ENCODE peak calls at places on chromosomes 16 and 17, in five cellular contexts. E, S, D, X and Y are unnamed samples.

GRCh38 chr16:27364493-27365141 is 37.4 kb upstream of the IL21R start:
- DNase-seq in E (no peak), D (no peak), X (peak; percentile 53), S (no peak), Y (peak; percentile 78)

GRCh38 chr17:67469208-67469980 is 92.3 kb downstream of the PITPNC1 start:
- DNase-seq in E (no peak), S (no peak), X (peak; percentile 80), D (no peak), Y (no peak)

GRCh38 chr17:73025041-73025440 is 67.4 kb downstream of the SLC39A11 start:
- DNase-seq in X (no peak), D (no peak), E (no peak), S (no peak), Y (no peak)

GRCh38 chr16:74743668-74744299 is 30.8 kb downstream of the FA2H start:
- DNase-seq in D (peak; percentile 42), S (no peak), X (no peak), E (no peak), Y (peak; percentile 98)

GRCh38 chr17:40547785-40548478 is 17.3 kb downstream of the CCR7 start:
- DNase-seq in E (no peak), D (no peak), S (no peak), X (no peak), Y (no peak)

GRCh38 chr16:57859331-57859730 is 57.0 kb upstream of the KIFC3 start:
- DNase-seq in E (no peak), D (no peak), S (no peak), X (peak; percentile 11), Y (peak; percentile 49)

GRCh38 chr17:36608794-36609497 is 7.6 kb downstream of the MRM1 start:
- DNase-seq in X (no peak), D (no peak), E (no peak), S (peak; percentile 40), Y (peak; percentile 66)

GRCh38 chr17:3036800-3037199 is 26.6 kb downstream of the OR1D5 start:
- DNase-seq in E (no peak), D (no peak), S (no peak), X (no peak), Y (no peak)

GRCh38 chr17:55161935-55162555 is 102.7 kb upstream of the HLF start:
- DNase-seq in E (peak; percentile 44), S (no peak), D (no peak), X (no peak), Y (no peak)

GRCh38 chr16:46573008-46573833 is 48.0 kb downstream of the SHCBP1 start:
- DNase-seq in E (no peak), X (peak; percentile 12), S (no peak), D (no peak), Y (no peak)

GRCh38 chr17:60153606-60154355 is 4.0 kb downstream of the CA4 start:
- DNase-seq in E (no peak), D (no peak), S (no peak), X (no peak), Y (no peak)

GRCh38 chr16:80084614-80085013 is 456.2 kb upstream of the DYNLRB2 start:
- DNase-seq in D (no peak), E (no peak), S (no peak), X (peak; percentile 13), Y (peak; percentile 21)

GRCh38 chr16:87780385-87780989 is 14.7 kb upstream of the KLHDC4 start:
- DNase-seq in E (no peak), X (peak; percentile 77), D (no peak), S (no peak), Y (no peak)

GRCh38 chr17:17535957-17536356 is 39.8 kb upstream of the RASD1 start:
- DNase-seq in E (peak; percentile 41), S (no peak), D (no peak), X (no peak), Y (no peak)

DNA sequence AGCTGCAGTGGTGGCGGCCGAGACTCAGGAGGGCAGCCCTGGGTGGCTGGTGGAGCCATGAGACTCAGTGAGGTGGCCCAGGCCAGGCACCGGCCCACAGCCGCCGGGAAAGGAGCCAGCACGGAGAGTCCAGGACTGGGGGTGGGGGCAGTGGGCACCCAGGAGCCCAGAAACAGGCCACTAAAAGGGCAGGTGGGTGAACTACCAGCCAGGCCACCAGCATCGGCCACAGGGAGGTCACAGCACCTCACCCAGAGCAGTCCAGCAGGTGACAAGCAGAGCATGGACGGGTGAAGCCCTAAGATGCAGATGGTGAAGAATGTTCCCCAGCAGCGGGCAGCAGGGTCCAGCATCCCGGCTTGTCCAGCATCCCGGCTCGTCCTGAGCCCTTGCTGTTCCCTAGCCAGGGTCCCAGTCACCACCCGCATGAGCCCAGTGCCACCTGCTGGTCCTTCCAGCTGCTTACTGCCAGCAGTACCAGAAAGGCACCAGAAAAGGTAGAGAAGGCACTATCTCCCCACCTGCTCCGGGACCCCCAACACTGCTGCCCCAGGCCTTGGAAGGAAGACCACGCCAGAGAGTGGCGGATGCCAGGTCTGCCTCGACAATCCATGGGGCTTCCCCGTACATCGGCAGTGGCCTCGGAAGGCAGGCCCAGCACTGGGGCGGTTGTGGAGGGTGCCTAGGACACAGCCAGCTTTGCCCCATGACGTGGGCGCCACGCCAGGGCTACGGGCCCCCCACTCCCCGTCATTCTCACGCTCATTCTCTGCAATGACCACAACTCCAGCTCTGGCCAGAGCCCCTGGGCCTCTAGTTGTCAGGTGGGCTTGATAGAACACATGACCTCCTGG is 1.6 kb downstream of the CENPX start:
- DNase-seq in X (peak; percentile 84), D (peak; percentile 62), E (no peak), S (no peak), Y (peak; percentile 84)
- TF ChIP-seq CTCF in X (peak; percentile 75), D (peak; percentile 94), E (peak; percentile 76), S (peak; percentile 55), Y (peak; percentile 81)

GRCh38 chr16:6020162-6020980 is 922.8 kb upstream of the EEF2KMT start:
- DNase-seq in S (no peak), E (no peak), X (no peak), D (no peak), Y (no peak)

GRCh38 chr16:6018848-6019489 is 921.4 kb upstream of the EEF2KMT start:
- DNase-seq in S (peak; percentile 13), E (no peak), D (no peak), X (no peak), Y (no peak)

GRCh38 chr16:6019490-6019991 is 921.9 kb upstream of the EEF2KMT start:
- DNase-seq in E (no peak), X (no peak), S (peak; percentile 14), D (no peak), Y (no peak)

GRCh38 chr16:6012716-6013115 is 915.1 kb upstream of the EEF2KMT start:
- DNase-seq in E (no peak), S (no peak), D (no peak), X (no peak), Y (no peak)

GRCh38 chr16:6016530-6017184 is 919.1 kb upstream of the EEF2KMT start:
- DNase-seq in S (no peak), E (no peak), D (no peak), X (no peak), Y (peak; percentile 27)
- TF ChIP-seq CTCF in S (peak; percentile 74), E (no peak), D (no peak), X (no peak), Y (peak; percentile 41)

DNA sequence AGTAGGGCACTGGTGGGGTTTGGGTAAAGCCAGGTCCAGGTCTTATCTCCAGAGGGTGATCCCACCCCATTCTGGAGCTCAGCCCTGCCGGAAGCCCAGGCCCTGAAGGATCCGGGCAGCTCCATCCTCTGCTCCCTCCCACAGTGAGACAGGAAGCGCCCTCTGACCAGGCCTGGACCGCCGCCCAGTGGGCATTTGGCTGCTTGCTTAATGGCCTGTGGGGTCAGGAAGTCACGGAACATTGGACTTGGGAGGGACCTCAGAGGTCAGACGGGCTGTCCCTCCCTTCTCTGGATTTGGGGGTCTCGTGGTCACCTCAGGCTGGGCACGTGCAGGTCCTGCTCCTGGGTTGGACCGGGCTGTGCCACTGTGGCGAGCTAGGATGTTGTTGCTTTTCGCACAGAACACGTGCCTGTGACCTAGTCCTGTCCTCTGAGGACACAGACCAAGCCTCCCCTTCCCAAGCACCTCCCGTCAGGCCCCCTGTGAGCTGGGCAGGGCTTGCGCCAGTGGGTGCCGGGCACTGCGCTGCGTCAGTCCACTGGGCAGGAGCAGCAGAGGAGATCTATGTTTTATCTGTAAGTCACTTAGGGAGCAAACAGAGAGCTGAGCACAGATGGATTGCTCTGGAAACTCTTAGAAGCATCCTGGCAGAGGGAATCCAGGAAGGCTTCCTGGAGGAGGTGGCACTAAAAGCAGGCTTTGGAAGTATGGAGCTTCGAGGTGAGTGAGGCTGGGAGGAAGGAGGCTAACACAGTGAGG is 49.4 kb upstream of the GSE1 start:
- DNase-seq in X (no peak), S (no peak), D (peak; percentile 61), E (no peak), Y (peak; percentile 81)
- TF ChIP-seq CTCF in X (no peak), S (no peak), D (peak; percentile 37), E (no peak), Y (no peak)

DNA sequence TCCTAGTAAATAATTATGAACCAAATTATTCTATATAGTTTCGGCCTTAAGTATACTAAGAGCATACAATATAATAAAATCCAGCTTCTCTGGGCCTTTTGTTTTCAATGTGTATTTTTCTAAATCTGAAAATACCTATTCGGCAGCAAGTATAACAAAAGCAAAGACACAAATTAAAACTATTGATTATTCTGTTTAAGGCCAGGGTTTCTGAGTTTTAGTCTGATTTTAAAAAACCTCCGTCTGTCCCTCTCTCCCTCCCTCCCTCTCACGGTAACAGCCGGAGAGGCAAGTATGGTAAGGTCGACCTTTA is 1.5 kb downstream of the TOB1 start:
- DNase-seq in E (no peak), X (peak; percentile 41), D (no peak), S (no peak), Y (peak; percentile 36)
- TF ChIP-seq CTCF in E (no peak), X (no peak), D (no peak), S (no peak), Y (no peak)

GRCh38 chr16:10078541-10078949 is 103.7 kb downstream of the GRIN2A start:
- DNase-seq in E (no peak), X (no peak), S (no peak), D (no peak), Y (peak; percentile 75)
- TF ChIP-seq CTCF in E (no peak), X (no peak), S (peak; percentile 31), D (no peak), Y (peak; percentile 45)

GRCh38 chr16:20515580-20516179 is 60.5 kb downstream of the ACSM2B start:
- DNase-seq in S (no peak), X (no peak), D (no peak), E (no peak), Y (no peak)
- TF ChIP-seq CTCF in S (no peak), X (no peak), D (no peak), E (no peak), Y (no peak)

GRCh38 chr17:1473170-1473569 is 17.1 kb upstream of the CRK start:
- DNase-seq in S (no peak), D (no peak), X (peak; percentile 58), E (no peak), Y (no peak)
- TF ChIP-seq CTCF in S (no peak), D (no peak), X (no peak), E (no peak), Y (no peak)